ENCODE peak calls at places on chromosomes 7 and 10, in five cellular contexts. One of them, this sample, is unnamed.

GRCh38 chr7:121908042-121908441 is 35.1 kb downstream of the PTPRZ1 start:
- DNase-seq in activated CD4-positive, CD25-positive, alpha-beta regulatory T cell: no peak
- DNase-seq in CD4-positive, alpha-beta T cell: no peak
- DNase-seq in GM03348: no peak
- DNase-seq in HT1080: no peak
- DNase-seq in this sample: no peak

GRCh38 chr10:79410315-79411094 is 34.9 kb downstream of the ZCCHC24 start:
- DNase-seq in activated CD4-positive, CD25-positive, alpha-beta regulatory T cell: no peak
- DNase-seq in CD4-positive, alpha-beta T cell: no peak
- DNase-seq in GM03348: no peak
- DNase-seq in HT1080: no peak
- DNase-seq in this sample: no peak

GRCh38 chr7:68014031-68014774 is 1017.6 kb downstream of the TYW1 start:
- DNase-seq in activated CD4-positive, CD25-positive, alpha-beta regulatory T cell: no peak
- DNase-seq in CD4-positive, alpha-beta T cell: no peak
- DNase-seq in GM03348: no peak
- DNase-seq in HT1080: no peak
- DNase-seq in this sample: no peak

GRCh38 chr10:74955796-74956195 is 129.4 kb downstream of the KAT6B start:
- DNase-seq in activated CD4-positive, CD25-positive, alpha-beta regulatory T cell: no peak
- DNase-seq in CD4-positive, alpha-beta T cell: no peak
- DNase-seq in GM03348: no peak
- DNase-seq in HT1080: peak; percentile 64
- DNase-seq in this sample: no peak

GRCh38 chr10:96833220-96834001 is 1.3 kb downstream of the LCOR start:
- DNase-seq in activated CD4-positive, CD25-positive, alpha-beta regulatory T cell: no peak
- DNase-seq in CD4-positive, alpha-beta T cell: no peak
- DNase-seq in GM03348: peak; percentile 49
- DNase-seq in HT1080: no peak
- DNase-seq in this sample: peak; percentile 27

GRCh38 chr7:1979591-1980560 is 252.9 kb downstream of the MAD1L1 start:
- DNase-seq in activated CD4-positive, CD25-positive, alpha-beta regulatory T cell: no peak
- DNase-seq in CD4-positive, alpha-beta T cell: no peak
- DNase-seq in GM03348: no peak
- DNase-seq in HT1080: no peak
- DNase-seq in this sample: no peak

GRCh38 chr7:95798401-95798930 is 26.1 kb downstream of the DYNC1I1 start:
- DNase-seq in activated CD4-positive, CD25-positive, alpha-beta regulatory T cell: no peak
- DNase-seq in CD4-positive, alpha-beta T cell: no peak
- DNase-seq in GM03348: no peak
- DNase-seq in HT1080: peak; percentile 11
- DNase-seq in this sample: no peak

GRCh38 chr10:114103286-114103685 is 59.6 kb downstream of the ADRB1 start:
- DNase-seq in activated CD4-positive, CD25-positive, alpha-beta regulatory T cell: no peak
- DNase-seq in CD4-positive, alpha-beta T cell: no peak
- DNase-seq in GM03348: peak; percentile 77
- DNase-seq in HT1080: peak; percentile 63
- DNase-seq in this sample: peak; percentile 77

GRCh38 chr7:2824678-2825461 is 19.2 kb downstream of the GNA12 start:
- DNase-seq in activated CD4-positive, CD25-positive, alpha-beta regulatory T cell: no peak
- DNase-seq in CD4-positive, alpha-beta T cell: no peak
- DNase-seq in GM03348: no peak
- DNase-seq in HT1080: no peak
- DNase-seq in this sample: no peak

GRCh38 chr7:84455788-84456187 is 261.2 kb upstream of the SEMA3A start:
- DNase-seq in activated CD4-positive, CD25-positive, alpha-beta regulatory T cell: no peak
- DNase-seq in CD4-positive, alpha-beta T cell: no peak
- DNase-seq in GM03348: peak; percentile 13
- DNase-seq in HT1080: no peak
- DNase-seq in this sample: peak; percentile 37

GRCh38 chr10:131844546-131845084 is 56.2 kb upstream of the PPP2R2D start:
- DNase-seq in activated CD4-positive, CD25-positive, alpha-beta regulatory T cell: no peak
- DNase-seq in CD4-positive, alpha-beta T cell: no peak
- DNase-seq in GM03348: no peak
- DNase-seq in HT1080: no peak
- DNase-seq in this sample: no peak

GRCh38 chr7:141073173-141073640 is 657 bp upstream of the TMEM178B start:
- DNase-seq in activated CD4-positive, CD25-positive, alpha-beta regulatory T cell: no peak
- DNase-seq in CD4-positive, alpha-beta T cell: no peak
- DNase-seq in GM03348: peak; percentile 80
- DNase-seq in HT1080: no peak
- DNase-seq in this sample: peak; percentile 25

GRCh38 chr10:51691135-51691534 is 8.3 kb downstream of the CSTF2T start:
- DNase-seq in activated CD4-positive, CD25-positive, alpha-beta regulatory T cell: no peak
- DNase-seq in CD4-positive, alpha-beta T cell: no peak
- DNase-seq in GM03348: no peak
- DNase-seq in HT1080: no peak
- DNase-seq in this sample: no peak

GRCh38 chr10:117226813-117227451 is 14.0 kb upstream of the SLC18A2 start:
- DNase-seq in activated CD4-positive, CD25-positive, alpha-beta regulatory T cell: no peak
- DNase-seq in CD4-positive, alpha-beta T cell: no peak
- DNase-seq in GM03348: peak; percentile 78
- DNase-seq in HT1080: peak; percentile 60
- DNase-seq in this sample: peak; percentile 16

GRCh38 chr10:58152698-58153263 is 114.9 kb downstream of the IPMK start:
- DNase-seq in activated CD4-positive, CD25-positive, alpha-beta regulatory T cell: no peak
- DNase-seq in CD4-positive, alpha-beta T cell: peak; percentile 7
- DNase-seq in GM03348: peak; percentile 43
- DNase-seq in HT1080: peak; percentile 68
- DNase-seq in this sample: peak; percentile 72

GRCh38 chr7:136693166-136694119 is 175.0 kb upstream of the CHRM2 start:
- DNase-seq in activated CD4-positive, CD25-positive, alpha-beta regulatory T cell: no peak
- DNase-seq in CD4-positive, alpha-beta T cell: no peak
- DNase-seq in GM03348: no peak
- DNase-seq in HT1080: no peak
- DNase-seq in this sample: no peak

GRCh38 chr7:139496528-139496927 is 13.1 kb upstream of the KLRG2 start:
- DNase-seq in activated CD4-positive, CD25-positive, alpha-beta regulatory T cell: no peak
- DNase-seq in CD4-positive, alpha-beta T cell: no peak
- DNase-seq in GM03348: no peak
- DNase-seq in HT1080: no peak
- DNase-seq in this sample: no peak

GRCh38 chr7:140403878-140404564 is at the start of gene RAB19:
- DNase-seq in activated CD4-positive, CD25-positive, alpha-beta regulatory T cell: peak; percentile 17
- DNase-seq in CD4-positive, alpha-beta T cell: peak; percentile 43
- DNase-seq in GM03348: no peak
- DNase-seq in HT1080: no peak
- DNase-seq in this sample: no peak

GRCh38 chr7:42084263-42084662 is 152.7 kb downstream of the GLI3 start:
- DNase-seq in activated CD4-positive, CD25-positive, alpha-beta regulatory T cell: no peak
- DNase-seq in CD4-positive, alpha-beta T cell: no peak
- DNase-seq in GM03348: no peak
- DNase-seq in HT1080: no peak
- DNase-seq in this sample: no peak

GRCh38 chr7:80273327-80273726 is 138.7 kb downstream of the GNAI1 start:
- DNase-seq in activated CD4-positive, CD25-positive, alpha-beta regulatory T cell: no peak
- DNase-seq in CD4-positive, alpha-beta T cell: no peak
- DNase-seq in GM03348: peak; percentile 57
- DNase-seq in HT1080: no peak
- DNase-seq in this sample: peak; percentile 11

GRCh38 chr10:119113805-119114732 is 10.2 kb downstream of the DENND10 start:
- DNase-seq in activated CD4-positive, CD25-positive, alpha-beta regulatory T cell: no peak
- DNase-seq in CD4-positive, alpha-beta T cell: no peak
- DNase-seq in GM03348: peak; percentile 89
- DNase-seq in HT1080: peak; percentile 59
- DNase-seq in this sample: peak; percentile 89

GRCh38 chr7:139095194-139095659 is 14.3 kb downstream of the ZC3HAV1 start:
- DNase-seq in activated CD4-positive, CD25-positive, alpha-beta regulatory T cell: peak; percentile 52
- DNase-seq in CD4-positive, alpha-beta T cell: peak; percentile 77
- DNase-seq in GM03348: no peak
- DNase-seq in HT1080: no peak
- DNase-seq in this sample: no peak

GRCh38 chr7:97732567-97733275 is 835 bp downstream of the TAC1 start:
- DNase-seq in activated CD4-positive, CD25-positive, alpha-beta regulatory T cell: no peak
- DNase-seq in CD4-positive, alpha-beta T cell: no peak
- DNase-seq in GM03348: peak; percentile 9
- DNase-seq in HT1080: no peak
- DNase-seq in this sample: peak; percentile 1

GRCh38 chr10:16184911-16185310 is 251.9 kb upstream of the PTER start:
- DNase-seq in activated CD4-positive, CD25-positive, alpha-beta regulatory T cell: no peak
- DNase-seq in CD4-positive, alpha-beta T cell: no peak
- DNase-seq in GM03348: no peak
- DNase-seq in HT1080: no peak
- DNase-seq in this sample: no peak

This sample was measured in fibroblast of the aortic adventitia.